ENCODE peak calls at places on chromosomes 4 and X, in nine cellular contexts. One of them, this sample, is unnamed.

GRCh38 chr4:62118558-62118957 is 918.4 kb downstream of the ADGRL3 start:
- DNase-seq in cardiac muscle cell: no peak
- DNase-seq in astrocyte: no peak
- DNase-seq in H9: no peak
- DNase-seq in fibroblast of lung: no peak
- DNase-seq in suprapubic skin: no peak
- DNase-seq in HFF-Myc: no peak
- DNase-seq in prostate gland: no peak
- DNase-seq in endothelial cell: no peak
- DNase-seq in this sample: no peak

GRCh38 chr4:32884198-32884597 is 2164.0 kb downstream of the PCDH7 start:
- DNase-seq in cardiac muscle cell: peak
- DNase-seq in astrocyte: peak
- DNase-seq in H9: no peak
- DNase-seq in fibroblast of lung: peak
- DNase-seq in suprapubic skin: no peak
- DNase-seq in HFF-Myc: no peak
- DNase-seq in prostate gland: no peak
- DNase-seq in endothelial cell: no peak
- DNase-seq in this sample: no peak

GRCh38 chr4:15100994-15101695 is 98.9 kb downstream of the CPEB2 start:
- DNase-seq in cardiac muscle cell: peak
- DNase-seq in astrocyte: peak
- DNase-seq in H9: no peak
- DNase-seq in fibroblast of lung: peak
- DNase-seq in suprapubic skin: no peak
- DNase-seq in HFF-Myc: no peak
- DNase-seq in prostate gland: no peak
- DNase-seq in endothelial cell: no peak
- DNase-seq in this sample: no peak

GRCh38 chr4:40842725-40843401 is 93.1 kb downstream of the NSUN7 start:
- DNase-seq in cardiac muscle cell: no peak
- DNase-seq in astrocyte: no peak
- DNase-seq in H9: no peak
- DNase-seq in fibroblast of lung: no peak
- DNase-seq in suprapubic skin: no peak
- DNase-seq in HFF-Myc: no peak
- DNase-seq in prostate gland: no peak
- DNase-seq in endothelial cell: no peak
- DNase-seq in this sample: no peak

GRCh38 chrX:41881166-41881565 is 42.2 kb downstream of the CASK start:
- DNase-seq in cardiac muscle cell: no peak
- DNase-seq in astrocyte: no peak
- DNase-seq in H9: no peak
- DNase-seq in fibroblast of lung: no peak
- DNase-seq in suprapubic skin: no peak
- DNase-seq in HFF-Myc: no peak
- DNase-seq in prostate gland: no peak
- DNase-seq in endothelial cell: no peak
- DNase-seq in this sample: no peak

GRCh38 chrX:120791013-120791643 is 84.5 kb downstream of the CT47B1 start:
- DNase-seq in cardiac muscle cell: peak
- DNase-seq in astrocyte: peak
- DNase-seq in H9: no peak
- DNase-seq in fibroblast of lung: peak
- DNase-seq in suprapubic skin: no peak
- DNase-seq in HFF-Myc: peak
- DNase-seq in prostate gland: peak
- DNase-seq in endothelial cell: no peak
- DNase-seq in this sample: no peak

GRCh38 chr4:74628808-74629616 is 165.3 kb downstream of the BTC start:
- DNase-seq in cardiac muscle cell: no peak
- DNase-seq in astrocyte: peak
- DNase-seq in H9: no peak
- DNase-seq in fibroblast of lung: no peak
- DNase-seq in suprapubic skin: no peak
- DNase-seq in HFF-Myc: no peak
- DNase-seq in prostate gland: no peak
- DNase-seq in endothelial cell: no peak
- DNase-seq in this sample: no peak

GRCh38 chr4:155799106-155799793 is 40.4 kb downstream of the GUCY1B1 start:
- DNase-seq in cardiac muscle cell: no peak
- DNase-seq in astrocyte: peak
- DNase-seq in H9: no peak
- DNase-seq in fibroblast of lung: peak
- DNase-seq in suprapubic skin: no peak
- DNase-seq in HFF-Myc: no peak
- DNase-seq in prostate gland: no peak
- DNase-seq in endothelial cell: no peak
- DNase-seq in this sample: no peak

GRCh38 chr4:84673475-84674230 is 90.7 kb downstream of the CDS1 start:
- DNase-seq in cardiac muscle cell: peak
- DNase-seq in astrocyte: peak
- DNase-seq in H9: no peak
- DNase-seq in fibroblast of lung: peak
- DNase-seq in suprapubic skin: no peak
- DNase-seq in HFF-Myc: peak
- DNase-seq in prostate gland: no peak
- DNase-seq in endothelial cell: no peak
- DNase-seq in this sample: no peak

GRCh38 chrX:31837445-31837844 is 765.6 kb upstream of the FTHL17 start:
- DNase-seq in cardiac muscle cell: no peak
- DNase-seq in astrocyte: no peak
- DNase-seq in H9: no peak
- DNase-seq in fibroblast of lung: no peak
- DNase-seq in suprapubic skin: no peak
- DNase-seq in HFF-Myc: no peak
- DNase-seq in prostate gland: no peak
- DNase-seq in endothelial cell: no peak
- DNase-seq in this sample: no peak

GRCh38 chr4:186669159-186669720 is 54.4 kb downstream of the FAT1 start:
- DNase-seq in cardiac muscle cell: peak
- DNase-seq in astrocyte: peak
- DNase-seq in H9: peak
- DNase-seq in fibroblast of lung: peak
- DNase-seq in suprapubic skin: no peak
- DNase-seq in HFF-Myc: peak
- DNase-seq in prostate gland: peak
- DNase-seq in endothelial cell: no peak
- DNase-seq in this sample: no peak

GRCh38 chrX:150570512-150570911 is 2.1 kb downstream of the MTM1 start:
- DNase-seq in cardiac muscle cell: peak
- DNase-seq in astrocyte: no peak
- DNase-seq in H9: no peak
- DNase-seq in fibroblast of lung: no peak
- DNase-seq in suprapubic skin: no peak
- DNase-seq in HFF-Myc: no peak
- DNase-seq in prostate gland: no peak
- DNase-seq in endothelial cell: no peak
- DNase-seq in this sample: no peak

GRCh38 chr4:55447826-55448225 is 52.1 kb downstream of the TMEM165 start:
- DNase-seq in cardiac muscle cell: peak
- DNase-seq in astrocyte: peak
- DNase-seq in H9: no peak
- DNase-seq in fibroblast of lung: peak
- DNase-seq in suprapubic skin: no peak
- DNase-seq in HFF-Myc: peak
- DNase-seq in prostate gland: no peak
- DNase-seq in endothelial cell: no peak
- DNase-seq in this sample: no peak

GRCh38 chr4:184167576-184167975 is 50.1 kb downstream of the ENPP6 start:
- DNase-seq in cardiac muscle cell: no peak
- DNase-seq in astrocyte: no peak
- DNase-seq in H9: peak
- DNase-seq in fibroblast of lung: no peak
- DNase-seq in suprapubic skin: no peak
- DNase-seq in HFF-Myc: no peak
- DNase-seq in prostate gland: no peak
- DNase-seq in endothelial cell: no peak
- DNase-seq in this sample: no peak

GRCh38 chrX:120790118-120790517 is 85.5 kb downstream of the CT47B1 start:
- DNase-seq in cardiac muscle cell: peak
- DNase-seq in astrocyte: peak
- DNase-seq in H9: peak
- DNase-seq in fibroblast of lung: peak
- DNase-seq in suprapubic skin: no peak
- DNase-seq in HFF-Myc: no peak
- DNase-seq in prostate gland: peak
- DNase-seq in endothelial cell: peak
- DNase-seq in this sample: no peak

GRCh38 chrX:71603618-71604017 is 14.7 kb downstream of the CXCR3 start:
- DNase-seq in cardiac muscle cell: no peak
- DNase-seq in astrocyte: no peak
- DNase-seq in H9: no peak
- DNase-seq in fibroblast of lung: peak
- DNase-seq in suprapubic skin: no peak
- DNase-seq in HFF-Myc: no peak
- DNase-seq in prostate gland: no peak
- DNase-seq in endothelial cell: no peak
- DNase-seq in this sample: no peak

GRCh38 chr4:187422655-187423054 is 572.9 kb upstream of the ZFP42 start:
- DNase-seq in cardiac muscle cell: no peak
- DNase-seq in astrocyte: no peak
- DNase-seq in H9: no peak
- DNase-seq in fibroblast of lung: no peak
- DNase-seq in suprapubic skin: no peak
- DNase-seq in HFF-Myc: no peak
- DNase-seq in prostate gland: no peak
- DNase-seq in endothelial cell: no peak
- DNase-seq in this sample: no peak

GRCh38 chr4:151957163-151957562 is 196.4 kb upstream of the GATB start:
- DNase-seq in cardiac muscle cell: peak
- DNase-seq in astrocyte: peak
- DNase-seq in H9: peak
- DNase-seq in fibroblast of lung: no peak
- DNase-seq in suprapubic skin: no peak
- DNase-seq in HFF-Myc: no peak
- DNase-seq in prostate gland: no peak
- DNase-seq in endothelial cell: peak
- DNase-seq in this sample: no peak
- TF ChIP-seq CTCF in cardiac muscle cell: no peak
- TF ChIP-seq CTCF in astrocyte: no peak
- TF ChIP-seq CTCF in H9: no peak
- TF ChIP-seq CTCF in fibroblast of lung: no peak
- TF ChIP-seq CTCF in suprapubic skin: no peak
- TF ChIP-seq CTCF in HFF-Myc: no peak
- TF ChIP-seq CTCF in prostate gland: no peak
- TF ChIP-seq CTCF in endothelial cell: no peak
- TF ChIP-seq CTCF in this sample: peak

DNA sequence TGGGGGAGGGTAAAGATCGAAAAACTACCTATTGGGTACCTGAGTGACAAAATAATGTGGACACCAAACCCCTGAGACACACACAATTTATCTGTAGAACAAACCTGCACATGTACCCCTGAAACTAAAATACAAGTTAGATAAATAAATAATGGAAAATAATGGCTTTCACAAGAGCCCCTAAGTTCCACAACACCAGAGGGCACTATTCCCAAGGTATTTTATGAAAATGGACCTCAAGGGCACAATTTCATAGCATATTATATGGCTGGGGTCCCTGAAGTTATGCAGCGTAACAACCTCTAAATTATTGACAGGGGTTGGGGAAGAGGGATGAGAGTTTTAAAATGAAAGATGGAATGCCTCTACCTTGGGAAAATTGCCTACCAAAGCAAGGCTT is 81.3 kb upstream of the TMEM33 start:
- DNase-seq in cardiac muscle cell: no peak
- DNase-seq in astrocyte: no peak
- DNase-seq in H9: no peak
- DNase-seq in fibroblast of lung: no peak
- DNase-seq in suprapubic skin: no peak
- DNase-seq in HFF-Myc: no peak
- DNase-seq in prostate gland: no peak
- DNase-seq in endothelial cell: no peak
- DNase-seq in this sample: no peak
- TF ChIP-seq CTCF in cardiac muscle cell: peak
- TF ChIP-seq CTCF in astrocyte: no peak
- TF ChIP-seq CTCF in H9: peak
- TF ChIP-seq CTCF in fibroblast of lung: peak
- TF ChIP-seq CTCF in suprapubic skin: no peak
- TF ChIP-seq CTCF in HFF-Myc: no peak
- TF ChIP-seq CTCF in prostate gland: no peak
- TF ChIP-seq CTCF in endothelial cell: peak
- TF ChIP-seq CTCF in this sample: peak

DNA sequence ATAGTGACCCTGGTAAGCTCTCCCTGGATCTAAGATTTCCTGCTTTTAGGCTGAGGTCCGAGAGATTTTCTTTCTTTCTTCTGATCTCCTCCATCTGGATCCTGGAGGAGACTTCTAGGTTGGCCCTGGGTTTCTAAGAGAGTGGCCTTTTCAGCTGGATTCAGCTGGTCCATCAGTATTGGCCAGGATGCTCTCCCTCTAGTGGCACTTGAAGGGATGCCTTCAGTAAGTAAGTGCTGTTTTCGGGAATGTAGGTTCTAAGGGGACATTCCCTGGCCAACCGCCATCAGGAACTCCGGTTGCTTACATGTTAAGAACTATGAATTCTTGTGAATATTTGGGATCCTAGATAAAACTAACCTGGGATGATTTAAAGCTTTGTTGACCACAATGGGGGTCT is 56.9 kb downstream of the SERTM2 start:
- DNase-seq in cardiac muscle cell: peak
- DNase-seq in astrocyte: no peak
- DNase-seq in H9: peak
- DNase-seq in fibroblast of lung: no peak
- DNase-seq in suprapubic skin: no peak
- DNase-seq in HFF-Myc: no peak
- DNase-seq in prostate gland: no peak
- DNase-seq in endothelial cell: peak
- DNase-seq in this sample: no peak
- TF ChIP-seq CTCF in cardiac muscle cell: peak
- TF ChIP-seq CTCF in astrocyte: peak
- TF ChIP-seq CTCF in H9: peak
- TF ChIP-seq CTCF in fibroblast of lung: no peak
- TF ChIP-seq CTCF in suprapubic skin: no peak
- TF ChIP-seq CTCF in HFF-Myc: peak
- TF ChIP-seq CTCF in prostate gland: peak
- TF ChIP-seq CTCF in endothelial cell: peak
- TF ChIP-seq CTCF in this sample: peak

DNA sequence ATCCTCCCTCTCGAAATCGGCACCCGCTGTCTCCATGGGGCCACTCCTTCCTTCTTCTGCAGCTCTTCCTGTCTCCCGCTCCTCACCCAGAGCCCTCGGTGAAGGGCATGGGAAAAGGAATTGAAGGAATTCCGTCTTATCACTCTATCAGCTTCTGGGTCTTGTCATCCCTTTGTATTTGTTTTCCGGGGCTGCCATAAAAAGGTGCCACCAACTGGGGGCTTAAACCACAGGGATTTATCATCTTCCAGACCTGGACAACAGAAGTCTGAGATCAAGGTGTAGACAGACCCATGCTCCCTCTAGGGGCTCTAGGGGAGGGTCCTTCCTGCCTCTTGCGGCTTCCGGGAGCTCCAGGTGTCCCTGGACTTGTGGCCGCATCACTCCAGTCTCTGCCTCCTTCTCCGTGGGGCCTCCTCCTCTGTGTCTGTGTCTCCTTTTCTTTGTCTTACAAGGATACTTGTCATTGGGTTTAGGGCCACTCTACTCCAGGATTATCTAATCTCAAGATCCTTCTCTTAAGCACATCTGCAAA is 24.0 kb downstream of the CD99 start:
- DNase-seq in cardiac muscle cell: no peak
- DNase-seq in astrocyte: no peak
- DNase-seq in H9: no peak
- DNase-seq in fibroblast of lung: no peak
- DNase-seq in suprapubic skin: no peak
- DNase-seq in HFF-Myc: no peak
- DNase-seq in prostate gland: no peak
- DNase-seq in endothelial cell: no peak
- DNase-seq in this sample: no peak
- TF ChIP-seq CTCF in cardiac muscle cell: no peak
- TF ChIP-seq CTCF in astrocyte: no peak
- TF ChIP-seq CTCF in H9: no peak
- TF ChIP-seq CTCF in fibroblast of lung: no peak
- TF ChIP-seq CTCF in suprapubic skin: no peak
- TF ChIP-seq CTCF in HFF-Myc: no peak
- TF ChIP-seq CTCF in prostate gland: no peak
- TF ChIP-seq CTCF in endothelial cell: no peak
- TF ChIP-seq CTCF in this sample: no peak

This sample was measured in chondrocyte.